ENCODE peak calls at places on chromosomes 6 and 20, in nine cellular contexts. One of them, this sample, is unnamed.

GRCh38 chr6:143264996-143265734 is 185.3 kb downstream of the ADAT2 start:
- DNase-seq in colonic mucosa: no peak
- DNase-seq in hepatocyte: peak; percentile 21
- DNase-seq in A549: no peak
- DNase-seq in tibial nerve: no peak
- DNase-seq in Panc1: no peak
- DNase-seq in progenitor cell of endocrine pancreas: no peak
- DNase-seq in GM20000: no peak
- DNase-seq in cardiac muscle cell: no peak
- DNase-seq in this sample: no peak

GRCh38 chr6:105680131-105680530 is 277.2 kb upstream of the PREP start:
- DNase-seq in tibial nerve: no peak
- DNase-seq in Panc1: no peak
- DNase-seq in GM20000: no peak
- DNase-seq in colonic mucosa: no peak
- DNase-seq in progenitor cell of endocrine pancreas: no peak
- DNase-seq in A549: no peak
- DNase-seq in cardiac muscle cell: no peak
- DNase-seq in hepatocyte: no peak
- DNase-seq in this sample: no peak

GRCh38 chr6:44128020-44128917 is 915 bp downstream of the TMEM63B start:
- DNase-seq in GM20000: peak; percentile 66
- DNase-seq in hepatocyte: peak; percentile 65
- DNase-seq in progenitor cell of endocrine pancreas: peak; percentile 28
- DNase-seq in A549: no peak
- DNase-seq in colonic mucosa: peak; percentile 56
- DNase-seq in tibial nerve: peak; percentile 19
- DNase-seq in cardiac muscle cell: peak; percentile 44
- DNase-seq in Panc1: no peak
- DNase-seq in this sample: peak; percentile 61

GRCh38 chr6:145247677-145248419 is 487.5 kb downstream of the EPM2A start:
- DNase-seq in cardiac muscle cell: peak; percentile 95
- DNase-seq in A549: peak; percentile 71
- DNase-seq in progenitor cell of endocrine pancreas: no peak
- DNase-seq in colonic mucosa: no peak
- DNase-seq in GM20000: no peak
- DNase-seq in Panc1: no peak
- DNase-seq in tibial nerve: no peak
- DNase-seq in hepatocyte: no peak
- DNase-seq in this sample: no peak

GRCh38 chr6:33949877-33950831 is 146.4 kb upstream of the MLN start:
- DNase-seq in colonic mucosa: peak; percentile 71
- DNase-seq in A549: no peak
- DNase-seq in GM20000: no peak
- DNase-seq in tibial nerve: no peak
- DNase-seq in Panc1: no peak
- DNase-seq in hepatocyte: peak; percentile 44
- DNase-seq in cardiac muscle cell: no peak
- DNase-seq in progenitor cell of endocrine pancreas: no peak
- DNase-seq in this sample: no peak

GRCh38 chr20:57941572-57942381 is 232.0 kb upstream of the PMEPA1 start:
- DNase-seq in GM20000: no peak
- DNase-seq in Panc1: no peak
- DNase-seq in hepatocyte: peak; percentile 32
- DNase-seq in tibial nerve: no peak
- DNase-seq in progenitor cell of endocrine pancreas: no peak
- DNase-seq in A549: peak; percentile 31
- DNase-seq in cardiac muscle cell: no peak
- DNase-seq in colonic mucosa: peak; percentile 36
- DNase-seq in this sample: no peak

GRCh38 chr6:39841291-39841690 is 49.1 kb downstream of the DAAM2 start:
- DNase-seq in progenitor cell of endocrine pancreas: no peak
- DNase-seq in tibial nerve: no peak
- DNase-seq in GM20000: no peak
- DNase-seq in hepatocyte: no peak
- DNase-seq in colonic mucosa: no peak
- DNase-seq in Panc1: no peak
- DNase-seq in cardiac muscle cell: no peak
- DNase-seq in A549: no peak
- DNase-seq in this sample: no peak

GRCh38 chr6:53805016-53805415 is 10.2 kb downstream of the LRRC1 start:
- DNase-seq in hepatocyte: no peak
- DNase-seq in A549: no peak
- DNase-seq in cardiac muscle cell: no peak
- DNase-seq in tibial nerve: no peak
- DNase-seq in Panc1: no peak
- DNase-seq in colonic mucosa: no peak
- DNase-seq in progenitor cell of endocrine pancreas: no peak
- DNase-seq in GM20000: no peak
- DNase-seq in this sample: no peak

GRCh38 chr6:10800810-10801209 is 37.5 kb downstream of the MAK start:
- DNase-seq in tibial nerve: no peak
- DNase-seq in Panc1: peak; percentile 28
- DNase-seq in hepatocyte: peak; percentile 18
- DNase-seq in progenitor cell of endocrine pancreas: no peak
- DNase-seq in cardiac muscle cell: peak; percentile 11
- DNase-seq in A549: peak; percentile 47
- DNase-seq in colonic mucosa: no peak
- DNase-seq in GM20000: no peak
- DNase-seq in this sample: no peak

GRCh38 chr6:64489760-64490159 is 854.2 kb downstream of the PHF3 start:
- DNase-seq in progenitor cell of endocrine pancreas: no peak
- DNase-seq in tibial nerve: no peak
- DNase-seq in cardiac muscle cell: no peak
- DNase-seq in hepatocyte: no peak
- DNase-seq in GM20000: no peak
- DNase-seq in A549: no peak
- DNase-seq in colonic mucosa: no peak
- DNase-seq in Panc1: no peak
- DNase-seq in this sample: no peak

GRCh38 chr6:19757036-19757435 is 80.1 kb upstream of the ID4 start:
- DNase-seq in GM20000: no peak
- DNase-seq in colonic mucosa: no peak
- DNase-seq in hepatocyte: no peak
- DNase-seq in cardiac muscle cell: peak; percentile 53
- DNase-seq in tibial nerve: no peak
- DNase-seq in A549: no peak
- DNase-seq in progenitor cell of endocrine pancreas: no peak
- DNase-seq in Panc1: no peak
- DNase-seq in this sample: no peak

GRCh38 chr20:6057704-6058103 is 3.8 kb upstream of the LRRN4 start:
- DNase-seq in cardiac muscle cell: no peak
- DNase-seq in Panc1: no peak
- DNase-seq in tibial nerve: no peak
- DNase-seq in progenitor cell of endocrine pancreas: no peak
- DNase-seq in colonic mucosa: no peak
- DNase-seq in A549: no peak
- DNase-seq in hepatocyte: no peak
- DNase-seq in GM20000: no peak
- DNase-seq in this sample: no peak

GRCh38 chr6:148247386-148248063 is 95.1 kb upstream of the SASH1 start:
- DNase-seq in A549: no peak
- DNase-seq in hepatocyte: no peak
- DNase-seq in colonic mucosa: no peak
- DNase-seq in cardiac muscle cell: no peak
- DNase-seq in GM20000: no peak
- DNase-seq in Panc1: no peak
- DNase-seq in tibial nerve: no peak
- DNase-seq in progenitor cell of endocrine pancreas: no peak
- DNase-seq in this sample: no peak

GRCh38 chr6:37391100-37391499 is 37.3 kb downstream of the RNF8 start:
- DNase-seq in colonic mucosa: no peak
- DNase-seq in cardiac muscle cell: no peak
- DNase-seq in progenitor cell of endocrine pancreas: no peak
- DNase-seq in hepatocyte: no peak
- DNase-seq in tibial nerve: no peak
- DNase-seq in GM20000: no peak
- DNase-seq in A549: no peak
- DNase-seq in Panc1: no peak
- DNase-seq in this sample: no peak

GRCh38 chr6:97591955-97592354 is 308.9 kb upstream of the MMS22L start:
- DNase-seq in Panc1: no peak
- DNase-seq in GM20000: no peak
- DNase-seq in colonic mucosa: no peak
- DNase-seq in progenitor cell of endocrine pancreas: no peak
- DNase-seq in tibial nerve: no peak
- DNase-seq in cardiac muscle cell: no peak
- DNase-seq in hepatocyte: no peak
- DNase-seq in A549: no peak
- DNase-seq in this sample: no peak

GRCh38 chr6:97586344-97586743 is 303.3 kb upstream of the MMS22L start:
- DNase-seq in hepatocyte: peak; percentile 27
- DNase-seq in Panc1: no peak
- DNase-seq in GM20000: peak; percentile 16
- DNase-seq in progenitor cell of endocrine pancreas: no peak
- DNase-seq in colonic mucosa: no peak
- DNase-seq in A549: peak; percentile 4
- DNase-seq in tibial nerve: no peak
- DNase-seq in cardiac muscle cell: no peak
- DNase-seq in this sample: no peak
- TF ChIP-seq CTCF in hepatocyte: peak; percentile 31
- TF ChIP-seq CTCF in Panc1: peak; percentile 23
- TF ChIP-seq CTCF in GM20000: no peak
- TF ChIP-seq CTCF in progenitor cell of endocrine pancreas: peak; percentile 15
- TF ChIP-seq CTCF in colonic mucosa: no peak
- TF ChIP-seq CTCF in A549: no peak
- TF ChIP-seq CTCF in tibial nerve: no peak
- TF ChIP-seq CTCF in cardiac muscle cell: no peak
- TF ChIP-seq CTCF in this sample: peak; percentile 33

GRCh38 chr6:24935753-24936152 is at the start of gene RIPOR2:
- DNase-seq in colonic mucosa: no peak
- DNase-seq in GM20000: no peak
- DNase-seq in A549: peak; percentile 3
- DNase-seq in hepatocyte: no peak
- DNase-seq in progenitor cell of endocrine pancreas: no peak
- DNase-seq in cardiac muscle cell: no peak
- DNase-seq in tibial nerve: no peak
- DNase-seq in Panc1: no peak
- DNase-seq in this sample: peak; percentile 37
- TF ChIP-seq CTCF in colonic mucosa: no peak
- TF ChIP-seq CTCF in GM20000: no peak
- TF ChIP-seq CTCF in A549: no peak
- TF ChIP-seq CTCF in hepatocyte: no peak
- TF ChIP-seq CTCF in progenitor cell of endocrine pancreas: no peak
- TF ChIP-seq CTCF in cardiac muscle cell: peak; percentile 7
- TF ChIP-seq CTCF in tibial nerve: no peak
- TF ChIP-seq CTCF in Panc1: no peak
- TF ChIP-seq CTCF in this sample: peak; percentile 19

GRCh38 chr6:77463881-77464867 is 883 bp upstream of the HTR1B start:
- DNase-seq in tibial nerve: no peak
- DNase-seq in colonic mucosa: no peak
- DNase-seq in A549: peak; percentile 2
- DNase-seq in hepatocyte: peak; percentile 33
- DNase-seq in cardiac muscle cell: no peak
- DNase-seq in progenitor cell of endocrine pancreas: peak; percentile 24
- DNase-seq in GM20000: no peak
- DNase-seq in Panc1: no peak
- DNase-seq in this sample: no peak
- TF ChIP-seq CTCF in tibial nerve: no peak
- TF ChIP-seq CTCF in colonic mucosa: no peak
- TF ChIP-seq CTCF in A549: no peak
- TF ChIP-seq CTCF in hepatocyte: no peak
- TF ChIP-seq CTCF in cardiac muscle cell: no peak
- TF ChIP-seq CTCF in progenitor cell of endocrine pancreas: no peak
- TF ChIP-seq CTCF in GM20000: no peak
- TF ChIP-seq CTCF in Panc1: no peak
- TF ChIP-seq CTCF in this sample: no peak

GRCh38 chr6:5997420-5998093 is 9.2 kb downstream of the NRN1 start:
- DNase-seq in tibial nerve: no peak
- DNase-seq in Panc1: no peak
- DNase-seq in A549: no peak
- DNase-seq in cardiac muscle cell: no peak
- DNase-seq in hepatocyte: no peak
- DNase-seq in colonic mucosa: no peak
- DNase-seq in progenitor cell of endocrine pancreas: no peak
- DNase-seq in GM20000: peak; percentile 55
- DNase-seq in this sample: peak; percentile 55

GRCh38 chr6:5994999-5995698 is 11.6 kb downstream of the NRN1 start:
- DNase-seq in hepatocyte: no peak
- DNase-seq in tibial nerve: no peak
- DNase-seq in A549: no peak
- DNase-seq in colonic mucosa: no peak
- DNase-seq in cardiac muscle cell: no peak
- DNase-seq in Panc1: no peak
- DNase-seq in progenitor cell of endocrine pancreas: no peak
- DNase-seq in GM20000: no peak
- DNase-seq in this sample: no peak

GRCh38 chr6:5996701-5997419 is 9.9 kb downstream of the NRN1 start:
- DNase-seq in A549: no peak
- DNase-seq in GM20000: peak; percentile 29
- DNase-seq in Panc1: no peak
- DNase-seq in cardiac muscle cell: no peak
- DNase-seq in colonic mucosa: no peak
- DNase-seq in progenitor cell of endocrine pancreas: no peak
- DNase-seq in tibial nerve: no peak
- DNase-seq in hepatocyte: peak; percentile 44
- DNase-seq in this sample: no peak

GRCh38 chr6:5994234-5994998 is 12.3 kb downstream of the NRN1 start:
- DNase-seq in A549: no peak
- DNase-seq in GM20000: no peak
- DNase-seq in Panc1: no peak
- DNase-seq in tibial nerve: no peak
- DNase-seq in cardiac muscle cell: no peak
- DNase-seq in colonic mucosa: no peak
- DNase-seq in hepatocyte: no peak
- DNase-seq in progenitor cell of endocrine pancreas: no peak
- DNase-seq in this sample: no peak

GRCh38 chr6:5995705-5996686 is 10.7 kb downstream of the NRN1 start:
- DNase-seq in colonic mucosa: peak; percentile 64
- DNase-seq in cardiac muscle cell: no peak
- DNase-seq in A549: peak; percentile 40
- DNase-seq in hepatocyte: peak; percentile 66
- DNase-seq in GM20000: no peak
- DNase-seq in Panc1: no peak
- DNase-seq in tibial nerve: peak; percentile 78
- DNase-seq in progenitor cell of endocrine pancreas: peak; percentile 44
- DNase-seq in this sample: no peak
- TF ChIP-seq CTCF in colonic mucosa: no peak
- TF ChIP-seq CTCF in cardiac muscle cell: peak; percentile 30
- TF ChIP-seq CTCF in A549: no peak
- TF ChIP-seq CTCF in hepatocyte: peak; percentile 42
- TF ChIP-seq CTCF in GM20000: no peak
- TF ChIP-seq CTCF in Panc1: peak; percentile 70
- TF ChIP-seq CTCF in tibial nerve: no peak
- TF ChIP-seq CTCF in progenitor cell of endocrine pancreas: peak; percentile 47
- TF ChIP-seq CTCF in this sample: no peak

GRCh38 chr6:12909828-12910227 is 193.3 kb downstream of the PHACTR1 start:
- DNase-seq in A549: no peak
- DNase-seq in tibial nerve: no peak
- DNase-seq in colonic mucosa: no peak
- DNase-seq in cardiac muscle cell: no peak
- DNase-seq in GM20000: no peak
- DNase-seq in hepatocyte: peak; percentile 9
- DNase-seq in progenitor cell of endocrine pancreas: no peak
- DNase-seq in Panc1: no peak
- DNase-seq in this sample: no peak
- TF ChIP-seq CTCF in A549: no peak
- TF ChIP-seq CTCF in tibial nerve: no peak
- TF ChIP-seq CTCF in colonic mucosa: no peak
- TF ChIP-seq CTCF in cardiac muscle cell: no peak
- TF ChIP-seq CTCF in GM20000: no peak
- TF ChIP-seq CTCF in hepatocyte: no peak
- TF ChIP-seq CTCF in progenitor cell of endocrine pancreas: no peak
- TF ChIP-seq CTCF in Panc1: no peak
- TF ChIP-seq CTCF in this sample: no peak